ENCODE peak calls at places on chromosomes 13 and 19, in seven cellular contexts. I, D, F, W, V, C and L are unnamed samples.

GRCh38 chr19:50252111-50252886 is 48.9 kb downstream of the MYH14 start:
- DNase-seq in I (no peak), D (peak; percentile 3), F (peak; percentile 29), W (no peak), V (no peak), C (no peak), L (peak; percentile 51)

GRCh38 chr13:49560270-49561063 is 24.9 kb downstream of the RCBTB1 start:
- DNase-seq in I (no peak), D (peak; percentile 20), F (no peak), W (no peak), V (no peak), C (no peak), L (peak; percentile 14)

GRCh38 chr19:8304841-8305621 is 3.1 kb downstream of the CD320 start:
- DNase-seq in I (peak; percentile 48), D (no peak), F (peak; percentile 44), W (no peak), V (peak; percentile 33), C (peak; percentile 10), L (peak; percentile 47)

GRCh38 chr19:39296906-39297305 is 699 bp downstream of the IFNL1 start:
- DNase-seq in I (peak; percentile 19), D (no peak), F (peak; percentile 29), W (no peak), V (no peak), C (no peak), L (no peak)

GRCh38 chr13:88281846-88282245 is 610.7 kb downstream of the SLITRK5 start:
- DNase-seq in I (no peak), D (no peak), F (no peak), W (no peak), V (no peak), C (no peak), L (no peak)

GRCh38 chr19:10553943-10554381 is 10.3 kb downstream of the ATG4D start:
- DNase-seq in I (peak; percentile 83), D (no peak), F (peak; percentile 57), W (no peak), V (no peak), C (no peak), L (no peak)

GRCh38 chr19:47603706-47604310 is 5.1 kb upstream of the BICRA start:
- DNase-seq in I (no peak), D (no peak), F (no peak), W (no peak), V (no peak), C (no peak), L (peak; percentile 27)

GRCh38 chr19:16435999-16436650 is 35.6 kb downstream of the EPS15L1 start:
- DNase-seq in I (no peak), D (peak; percentile 61), F (no peak), W (no peak), V (no peak), C (no peak), L (no peak)

GRCh38 chr13:21123956-21124355 is 52.4 kb downstream of the SKA3 start:
- DNase-seq in I (no peak), D (no peak), F (no peak), W (no peak), V (no peak), C (no peak), L (no peak)

GRCh38 chr13:94761407-94761806 is 49.1 kb upstream of the SOX21 start:
- DNase-seq in I (no peak), D (no peak), F (no peak), W (no peak), V (no peak), C (no peak), L (no peak)

GRCh38 chr13:80224468-80224867 is 116.5 kb downstream of the SPRY2 start:
- DNase-seq in I (no peak), D (peak; percentile 78), F (no peak), W (no peak), V (no peak), C (no peak), L (peak; percentile 64)

GRCh38 chr13:113216165-113217056 is 7.0 kb downstream of the CUL4A start:
- DNase-seq in I (no peak), D (peak; percentile 84), F (no peak), W (no peak), V (peak; percentile 72), C (no peak), L (peak; percentile 74)

GRCh38 chr13:109904218-109904617 is 117.8 kb upstream of the IRS2 start:
- DNase-seq in I (no peak), D (no peak), F (no peak), W (no peak), V (no peak), C (no peak), L (peak; percentile 41)

GRCh38 chr19:3055741-3056453 is 6.4 kb downstream of the TLE5 start:
- DNase-seq in I (no peak), D (no peak), F (peak; percentile 44), W (no peak), V (no peak), C (no peak), L (no peak)

GRCh38 chr19:46142294-46142693 is 5.7 kb upstream of the IGFL2 start:
- DNase-seq in I (no peak), D (no peak), F (no peak), W (no peak), V (no peak), C (no peak), L (no peak)

GRCh38 chr13:109156181-109156935 is 526.9 kb downstream of the MYO16 start:
- DNase-seq in I (no peak), D (peak; percentile 93), F (peak; percentile 63), W (no peak), V (peak; percentile 53), C (no peak), L (peak; percentile 38)

GRCh38 chr19:42555317-42555716 is 27.0 kb upstream of the CEACAM1 start:
- DNase-seq in I (no peak), D (no peak), F (no peak), W (no peak), V (no peak), C (no peak), L (no peak)

GRCh38 chr19:1469200-1469935 is 9.6 kb downstream of the C19orf25 start:
- DNase-seq in I (no peak), D (no peak), F (no peak), W (no peak), V (no peak), C (no peak), L (no peak)

GRCh38 chr19:1579222-1579621 is 11.1 kb upstream of the MEX3D start:
- DNase-seq in I (no peak), D (no peak), F (no peak), W (no peak), V (no peak), C (no peak), L (no peak)

GRCh38 chr13:98543380-98544104 is 33.4 kb downstream of the STK24 start:
- DNase-seq in I (no peak), D (no peak), F (no peak), W (no peak), V (no peak), C (no peak), L (no peak)

GRCh38 chr19:8569066-8569761 is 8.0 kb downstream of the MYO1F start:
- DNase-seq in I (peak; percentile 92), D (peak; percentile 96), F (peak; percentile 74), W (no peak), V (peak; percentile 44), C (no peak), L (no peak)

GRCh38 chr19:3324405-3324856 is 42.0 kb upstream of the NFIC start:
- DNase-seq in I (peak; percentile 79), D (no peak), F (peak; percentile 61), W (no peak), V (no peak), C (peak; percentile 55), L (peak; percentile 62)

GRCh38 chr13:70960841-70961443 is 852.7 kb upstream of the KLHL1 start:
- DNase-seq in I (no peak), D (peak; percentile 28), F (no peak), W (no peak), V (no peak), C (no peak), L (peak; percentile 44)

GRCh38 chr19:55070755-55071502 is 4.7 kb upstream of the EPS8L1 start:
- DNase-seq in I (no peak), D (peak; percentile 77), F (peak; percentile 24), W (no peak), V (no peak), C (no peak), L (no peak)

GRCh38 chr13:44425041-44425814 is 51.6 kb downstream of the SERP2 start:
- DNase-seq in I (no peak), D (no peak), F (no peak), W (no peak), V (no peak), C (no peak), L (no peak)

GRCh38 chr19:19137556-19138109 is 645 bp downstream of the TMEM161A start:
- DNase-seq in I (no peak), D (no peak), F (no peak), W (no peak), V (no peak), C (no peak), L (no peak)

GRCh38 chr13:99995104-99995502 is 13.5 kb downstream of the ZIC2 start:
- DNase-seq in I (no peak), D (no peak), F (no peak), W (no peak), V (no peak), C (no peak), L (no peak)
- H3K27me3 ChIP-seq in I (peaks cover 88% of the 10 kb centered on the region), D (peaks cover 70% of the 10 kb centered on the region), F (no peaks in the 10 kb centered on the region), W (peaks cover 100% of the 10 kb centered on the region), V (peaks cover 100% of the 10 kb centered on the region), C (peaks cover 13% of the 10 kb centered on the region), L (no peaks in the 10 kb centered on the region)

DNA sequence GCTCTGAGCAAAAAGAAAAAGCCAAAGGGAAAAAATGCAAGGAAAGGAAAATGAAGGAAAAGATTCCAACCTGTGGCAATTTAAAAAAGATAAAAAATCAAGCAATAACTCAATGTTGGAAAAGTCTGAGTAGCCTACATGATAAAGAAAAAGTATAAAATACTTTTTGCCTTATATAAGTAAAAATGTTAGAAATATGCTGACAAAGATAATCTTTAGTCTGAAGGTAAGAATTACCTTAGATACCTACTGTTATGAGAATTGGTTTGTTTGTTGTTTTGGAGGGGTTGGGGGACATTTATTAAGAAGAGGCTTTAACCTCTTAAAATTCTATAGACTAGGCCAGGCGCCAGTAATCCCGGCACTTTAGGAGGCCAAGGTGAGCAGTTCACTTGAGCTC is 29.7 kb upstream of the CPB2 start:
- DNase-seq in I (no peak), D (no peak), F (no peak), W (no peak), V (no peak), C (no peak), L (no peak)
- H3K27me3 ChIP-seq in I (no peaks in the 10 kb centered on the region), D (peaks cover under 1% of the 10 kb centered on the region), F (no peaks in the 10 kb centered on the region), W (peaks cover 26% of the 10 kb centered on the region), V (peaks cover 38% of the 10 kb centered on the region), C (no peaks in the 10 kb centered on the region), L (no peaks in the 10 kb centered on the region)

GRCh38 chr19:32388393-32388724 is 17.2 kb upstream of the DPY19L3 start:
- DNase-seq in I (no peak), D (no peak), F (no peak), W (no peak), V (no peak), C (no peak), L (no peak)
- H3K27me3 ChIP-seq in I (no peaks in the 10 kb centered on the region), D (no peaks in the 10 kb centered on the region), F (no peaks in the 10 kb centered on the region), W (no peaks in the 10 kb centered on the region), V (no peaks in the 10 kb centered on the region), C (no peaks in the 10 kb centered on the region), L (no peaks in the 10 kb centered on the region)

GRCh38 chr19:28468701-28469459 is 744.1 kb downstream of the UQCRFS1 start:
- DNase-seq in I (peak; percentile 48), D (peak; percentile 77), F (peak; percentile 56), W (no peak), V (no peak), C (no peak), L (no peak)
- H3K27me3 ChIP-seq in I (no peaks in the 10 kb centered on the region), D (no peaks in the 10 kb centered on the region), F (no peaks in the 10 kb centered on the region), W (no peaks in the 10 kb centered on the region), V (peaks cover 18% of the 10 kb centered on the region), C (no peaks in the 10 kb centered on the region), L (no peaks in the 10 kb centered on the region)